ENCODE peak calls at places on chromosomes 7 and 10, in five cellular contexts. V, A, E, C and N are unnamed samples. For H3K9me3, the result is how much of the 10 kb centered on the place peaks cover.

GRCh38 chr7:55063633-55064032 is 44.8 kb downstream of the EGFR start:
- DNase-seq in A (no peak), E (no peak), V (no peak), C (no peak), N (no peak)

GRCh38 chr10:25047902-25048301 is 31.5 kb downstream of the THNSL1 start:
- DNase-seq in V (no peak), A (no peak), C (no peak), E (peak), N (no peak)

GRCh38 chr10:50614444-50615137 is 9.2 kb downstream of the SGMS1 start:
- DNase-seq in E (no peak), V (no peak), C (no peak), A (no peak), N (no peak)

GRCh38 chr10:86401588-86402282 is 35.1 kb upstream of the GRID1 start:
- DNase-seq in C (no peak), A (no peak), V (no peak), E (no peak), N (no peak)

GRCh38 chr7:115676080-115676479 is 354.5 kb downstream of the TFEC start:
- DNase-seq in V (no peak), A (no peak), E (peak), C (no peak), N (no peak)

GRCh38 chr7:11557627-11558026 is 274.4 kb downstream of the THSD7A start:
- DNase-seq in C (no peak), V (no peak), E (peak), A (no peak), N (no peak)

GRCh38 chr7:83415840-83416239 is 233.1 kb downstream of the SEMA3E start:
- DNase-seq in C (no peak), A (no peak), E (no peak), V (no peak), N (no peak)

GRCh38 chr10:14565199-14565598 is 209.5 kb downstream of the FAM107B start:
- DNase-seq in A (no peak), C (no peak), V (no peak), E (peak), N (no peak)

GRCh38 chr7:96349572-96349971 is 27.7 kb upstream of the SLC25A13 start:
- DNase-seq in E (no peak), C (no peak), V (no peak), A (no peak), N (no peak)
- H3K27ac ChIP-seq in E (peak), C (no peak), V (no peak), A (no peak), N (no peak)

GRCh38 chr10:119206603-119207366 is 586 bp upstream of the GRK5 start:
- DNase-seq in C (peak), E (peak), A (peak), V (peak), N (peak)
- TF ChIP-seq CTCF in C (peak), E (peak), A (peak), V (peak), N (peak)

GRCh38 chr10:108388716-108389115 is 1224.2 kb upstream of the SORCS1 start:
- DNase-seq in V (no peak), A (no peak), E (no peak), C (no peak), N (no peak)
- H3K9me3 ChIP-seq in V (under half), A (under half), E (under half), C (under half), N (under half)

GRCh38 chr10:52213511-52213831 is 100.6 kb upstream of the DKK1 start:
- DNase-seq in C (no peak), A (no peak), V (no peak), E (no peak), N (no peak)

GRCh38 chr10:52215745-52216361 is 98.2 kb upstream of the DKK1 start:
- DNase-seq in C (peak), V (no peak), E (peak), A (no peak), N (no peak)

GRCh38 chr10:52212062-52212461 is 102.0 kb upstream of the DKK1 start:
- DNase-seq in C (no peak), V (no peak), E (no peak), A (no peak), N (no peak)

GRCh38 chr10:52210161-52210560 is 103.9 kb upstream of the DKK1 start:
- DNase-seq in V (no peak), C (no peak), A (no peak), E (no peak), N (no peak)

GRCh38 chr10:52212802-52213510 is 101.1 kb upstream of the DKK1 start:
- DNase-seq in V (no peak), C (no peak), A (no peak), E (no peak), N (no peak)
- H3K27ac ChIP-seq in V (no peak), C (no peak), A (no peak), E (no peak), N (no peak)

DNA sequence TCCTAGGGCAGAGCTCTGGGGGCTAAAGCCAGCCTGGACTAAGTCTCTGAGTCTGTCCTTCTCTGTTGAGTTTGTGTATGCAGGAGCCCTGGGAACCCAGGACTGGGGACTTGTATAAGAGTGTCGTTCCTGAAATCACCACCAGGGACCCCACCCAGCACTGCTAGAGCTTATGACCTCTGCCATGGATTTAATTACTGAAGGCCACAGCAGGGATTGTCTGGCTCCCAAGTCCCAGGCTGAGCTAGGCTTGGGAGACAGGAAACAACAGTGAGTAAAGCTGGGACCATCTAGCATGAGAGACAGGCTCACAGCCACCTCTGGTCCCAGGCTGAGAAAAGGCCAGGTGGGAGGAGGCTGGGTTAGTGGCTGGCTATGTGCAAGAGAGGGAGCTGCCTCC is 1.4 kb upstream of the TSPAN15 start:
- DNase-seq in C (peak), E (peak), A (no peak), V (peak), N (no peak)
- TF ChIP-seq CTCF in C (peak), E (peak), A (peak), V (peak), N (peak)

GRCh38 chr7:56538541-56539429 is 422.6 kb upstream of the NUPR2 start:
- DNase-seq in E (no peak), C (no peak), V (no peak), A (no peak), N (no peak)
- H3K9me3 ChIP-seq in E (under half), C (under half), V (under half), A (under half), N (under half)

GRCh38 chr7:497346-497745 is 22.3 kb downstream of the PDGFA start:
- DNase-seq in E (no peak), A (no peak), C (no peak), V (no peak), N (no peak)
- H3K27ac ChIP-seq in E (no peak), A (no peak), C (no peak), V (no peak), N (no peak)